ENCODE peak calls at places on chromosomes 6 and 20, in ten cellular contexts. One of them, this sample, is unnamed.

GRCh38 chr6:144036064-144036873 is 28.2 kb upstream of the PLAGL1 start:
- DNase-seq in AG08395: peak; percentile 41
- DNase-seq in PC-3: no peak
- DNase-seq in CD4-positive, alpha-beta T cell: no peak
- DNase-seq in NCI-H1105: no peak
- DNase-seq in CD8-positive, alpha-beta memory T cell: no peak
- DNase-seq in activated naive CD4-positive, alpha-beta T cell: no peak
- DNase-seq in NCI-H2081: no peak
- DNase-seq in caudate nucleus: no peak
- DNase-seq in stimulated activated CD8-positive, alpha-beta memory T cell treated with anti-CD3 and anti-CD28 coated beads, Interleukin-15, amount 100 ng/mL, for 4 hours: no peak
- DNase-seq in this sample: no peak

GRCh38 chr6:5066456-5067093 is 18.6 kb upstream of the PPP1R3G start:
- DNase-seq in AG08395: no peak
- DNase-seq in PC-3: no peak
- DNase-seq in CD4-positive, alpha-beta T cell: no peak
- DNase-seq in NCI-H1105: no peak
- DNase-seq in CD8-positive, alpha-beta memory T cell: no peak
- DNase-seq in activated naive CD4-positive, alpha-beta T cell: no peak
- DNase-seq in NCI-H2081: no peak
- DNase-seq in caudate nucleus: no peak
- DNase-seq in stimulated activated CD8-positive, alpha-beta memory T cell treated with anti-CD3 and anti-CD28 coated beads, Interleukin-15, amount 100 ng/mL, for 4 hours: no peak
- DNase-seq in this sample: no peak

GRCh38 chr6:33683051-33683571 is 28.4 kb downstream of the UQCC2 start:
- DNase-seq in AG08395: no peak
- DNase-seq in PC-3: no peak
- DNase-seq in CD4-positive, alpha-beta T cell: peak; percentile 53
- DNase-seq in NCI-H1105: no peak
- DNase-seq in CD8-positive, alpha-beta memory T cell: no peak
- DNase-seq in activated naive CD4-positive, alpha-beta T cell: no peak
- DNase-seq in NCI-H2081: no peak
- DNase-seq in caudate nucleus: peak; percentile 74
- DNase-seq in stimulated activated CD8-positive, alpha-beta memory T cell treated with anti-CD3 and anti-CD28 coated beads, Interleukin-15, amount 100 ng/mL, for 4 hours: peak; percentile 67
- DNase-seq in this sample: no peak

GRCh38 chr20:36384022-36384619 is 78.0 kb downstream of the DLGAP4 start:
- DNase-seq in AG08395: peak; percentile 50
- DNase-seq in PC-3: peak; percentile 55
- DNase-seq in CD4-positive, alpha-beta T cell: no peak
- DNase-seq in NCI-H1105: no peak
- DNase-seq in CD8-positive, alpha-beta memory T cell: peak; percentile 11
- DNase-seq in activated naive CD4-positive, alpha-beta T cell: no peak
- DNase-seq in NCI-H2081: no peak
- DNase-seq in caudate nucleus: no peak
- DNase-seq in stimulated activated CD8-positive, alpha-beta memory T cell treated with anti-CD3 and anti-CD28 coated beads, Interleukin-15, amount 100 ng/mL, for 4 hours: no peak
- DNase-seq in this sample: peak; percentile 63

GRCh38 chr20:42544926-42545325 is 644.8 kb downstream of the PTPRT start:
- DNase-seq in AG08395: no peak
- DNase-seq in PC-3: no peak
- DNase-seq in CD4-positive, alpha-beta T cell: no peak
- DNase-seq in NCI-H1105: no peak
- DNase-seq in CD8-positive, alpha-beta memory T cell: no peak
- DNase-seq in activated naive CD4-positive, alpha-beta T cell: no peak
- DNase-seq in NCI-H2081: no peak
- DNase-seq in caudate nucleus: no peak
- DNase-seq in stimulated activated CD8-positive, alpha-beta memory T cell treated with anti-CD3 and anti-CD28 coated beads, Interleukin-15, amount 100 ng/mL, for 4 hours: no peak
- DNase-seq in this sample: no peak

GRCh38 chr6:33008944-33009861 is at the start of gene HLA-DOA:
- DNase-seq in AG08395: peak; percentile 39
- DNase-seq in PC-3: no peak
- DNase-seq in CD4-positive, alpha-beta T cell: no peak
- DNase-seq in NCI-H1105: no peak
- DNase-seq in CD8-positive, alpha-beta memory T cell: peak; percentile 76
- DNase-seq in activated naive CD4-positive, alpha-beta T cell: no peak
- DNase-seq in NCI-H2081: no peak
- DNase-seq in caudate nucleus: no peak
- DNase-seq in stimulated activated CD8-positive, alpha-beta memory T cell treated with anti-CD3 and anti-CD28 coated beads, Interleukin-15, amount 100 ng/mL, for 4 hours: peak; percentile 15
- DNase-seq in this sample: no peak

GRCh38 chr6:90425161-90425641 is 128.6 kb upstream of the BACH2 start:
- DNase-seq in AG08395: no peak
- DNase-seq in PC-3: no peak
- DNase-seq in CD4-positive, alpha-beta T cell: no peak
- DNase-seq in NCI-H1105: no peak
- DNase-seq in CD8-positive, alpha-beta memory T cell: peak; percentile 25
- DNase-seq in activated naive CD4-positive, alpha-beta T cell: no peak
- DNase-seq in NCI-H2081: no peak
- DNase-seq in caudate nucleus: no peak
- DNase-seq in stimulated activated CD8-positive, alpha-beta memory T cell treated with anti-CD3 and anti-CD28 coated beads, Interleukin-15, amount 100 ng/mL, for 4 hours: no peak
- DNase-seq in this sample: no peak

GRCh38 chr20:62777528-62777830 is 18.8 kb upstream of the MRGBP start:
- DNase-seq in AG08395: no peak
- DNase-seq in PC-3: no peak
- DNase-seq in CD4-positive, alpha-beta T cell: no peak
- DNase-seq in NCI-H1105: no peak
- DNase-seq in CD8-positive, alpha-beta memory T cell: peak; percentile 18
- DNase-seq in activated naive CD4-positive, alpha-beta T cell: no peak
- DNase-seq in NCI-H2081: no peak
- DNase-seq in caudate nucleus: no peak
- DNase-seq in stimulated activated CD8-positive, alpha-beta memory T cell treated with anti-CD3 and anti-CD28 coated beads, Interleukin-15, amount 100 ng/mL, for 4 hours: no peak
- DNase-seq in this sample: no peak

GRCh38 chr6:112360498-112360897 is 13.4 kb downstream of the RFPL4B start:
- DNase-seq in AG08395: no peak
- DNase-seq in PC-3: no peak
- DNase-seq in CD4-positive, alpha-beta T cell: no peak
- DNase-seq in NCI-H1105: no peak
- DNase-seq in CD8-positive, alpha-beta memory T cell: no peak
- DNase-seq in activated naive CD4-positive, alpha-beta T cell: no peak
- DNase-seq in NCI-H2081: no peak
- DNase-seq in caudate nucleus: no peak
- DNase-seq in stimulated activated CD8-positive, alpha-beta memory T cell treated with anti-CD3 and anti-CD28 coated beads, Interleukin-15, amount 100 ng/mL, for 4 hours: no peak
- DNase-seq in this sample: no peak

GRCh38 chr20:48339147-48339985 is 488.4 kb downstream of the PREX1 start:
- DNase-seq in AG08395: peak; percentile 63
- DNase-seq in PC-3: peak; percentile 80
- DNase-seq in CD4-positive, alpha-beta T cell: no peak
- DNase-seq in NCI-H1105: no peak
- DNase-seq in CD8-positive, alpha-beta memory T cell: no peak
- DNase-seq in activated naive CD4-positive, alpha-beta T cell: no peak
- DNase-seq in NCI-H2081: no peak
- DNase-seq in caudate nucleus: no peak
- DNase-seq in stimulated activated CD8-positive, alpha-beta memory T cell treated with anti-CD3 and anti-CD28 coated beads, Interleukin-15, amount 100 ng/mL, for 4 hours: no peak
- DNase-seq in this sample: peak; percentile 15

GRCh38 chr6:158839796-158840195 is 20.6 kb upstream of the EZR start:
- DNase-seq in AG08395: no peak
- DNase-seq in PC-3: no peak
- DNase-seq in CD4-positive, alpha-beta T cell: no peak
- DNase-seq in NCI-H1105: no peak
- DNase-seq in CD8-positive, alpha-beta memory T cell: no peak
- DNase-seq in activated naive CD4-positive, alpha-beta T cell: no peak
- DNase-seq in NCI-H2081: no peak
- DNase-seq in caudate nucleus: no peak
- DNase-seq in stimulated activated CD8-positive, alpha-beta memory T cell treated with anti-CD3 and anti-CD28 coated beads, Interleukin-15, amount 100 ng/mL, for 4 hours: no peak
- DNase-seq in this sample: no peak

GRCh38 chr6:126086560-126086959 is 100.2 kb downstream of the TRMT11 start:
- DNase-seq in AG08395: no peak
- DNase-seq in PC-3: no peak
- DNase-seq in CD4-positive, alpha-beta T cell: no peak
- DNase-seq in NCI-H1105: no peak
- DNase-seq in CD8-positive, alpha-beta memory T cell: no peak
- DNase-seq in activated naive CD4-positive, alpha-beta T cell: no peak
- DNase-seq in NCI-H2081: no peak
- DNase-seq in caudate nucleus: no peak
- DNase-seq in stimulated activated CD8-positive, alpha-beta memory T cell treated with anti-CD3 and anti-CD28 coated beads, Interleukin-15, amount 100 ng/mL, for 4 hours: no peak
- DNase-seq in this sample: no peak

GRCh38 chr6:46323312-46323965 is 152.7 kb upstream of the ENPP5 start:
- DNase-seq in AG08395: peak; percentile 87
- DNase-seq in PC-3: peak; percentile 80
- DNase-seq in CD4-positive, alpha-beta T cell: no peak
- DNase-seq in NCI-H1105: no peak
- DNase-seq in CD8-positive, alpha-beta memory T cell: no peak
- DNase-seq in activated naive CD4-positive, alpha-beta T cell: no peak
- DNase-seq in NCI-H2081: no peak
- DNase-seq in caudate nucleus: no peak
- DNase-seq in stimulated activated CD8-positive, alpha-beta memory T cell treated with anti-CD3 and anti-CD28 coated beads, Interleukin-15, amount 100 ng/mL, for 4 hours: no peak
- DNase-seq in this sample: no peak

GRCh38 chr6:26475823-26476729 is 18.3 kb downstream of the BTN2A1 start:
- DNase-seq in AG08395: peak; percentile 14
- DNase-seq in PC-3: peak; percentile 59
- DNase-seq in CD4-positive, alpha-beta T cell: no peak
- DNase-seq in NCI-H1105: no peak
- DNase-seq in CD8-positive, alpha-beta memory T cell: no peak
- DNase-seq in activated naive CD4-positive, alpha-beta T cell: no peak
- DNase-seq in NCI-H2081: no peak
- DNase-seq in caudate nucleus: no peak
- DNase-seq in stimulated activated CD8-positive, alpha-beta memory T cell treated with anti-CD3 and anti-CD28 coated beads, Interleukin-15, amount 100 ng/mL, for 4 hours: no peak
- DNase-seq in this sample: no peak

GRCh38 chr6:76708641-76709331 is 636.3 kb upstream of the IMPG1 start:
- DNase-seq in AG08395: no peak
- DNase-seq in PC-3: no peak
- DNase-seq in CD4-positive, alpha-beta T cell: no peak
- DNase-seq in NCI-H1105: no peak
- DNase-seq in CD8-positive, alpha-beta memory T cell: no peak
- DNase-seq in activated naive CD4-positive, alpha-beta T cell: no peak
- DNase-seq in NCI-H2081: no peak
- DNase-seq in caudate nucleus: no peak
- DNase-seq in stimulated activated CD8-positive, alpha-beta memory T cell treated with anti-CD3 and anti-CD28 coated beads, Interleukin-15, amount 100 ng/mL, for 4 hours: no peak
- DNase-seq in this sample: no peak

GRCh38 chr6:72702421-72702820 is 80.6 kb downstream of the KCNQ5 start:
- DNase-seq in AG08395: no peak
- DNase-seq in PC-3: no peak
- DNase-seq in CD4-positive, alpha-beta T cell: no peak
- DNase-seq in NCI-H1105: no peak
- DNase-seq in CD8-positive, alpha-beta memory T cell: no peak
- DNase-seq in activated naive CD4-positive, alpha-beta T cell: no peak
- DNase-seq in NCI-H2081: no peak
- DNase-seq in caudate nucleus: no peak
- DNase-seq in stimulated activated CD8-positive, alpha-beta memory T cell treated with anti-CD3 and anti-CD28 coated beads, Interleukin-15, amount 100 ng/mL, for 4 hours: no peak
- DNase-seq in this sample: no peak

GRCh38 chr6:138346302-138347195 is 31.2 kb upstream of the SMIM28 start:
- DNase-seq in AG08395: peak; percentile 58
- DNase-seq in PC-3: no peak
- DNase-seq in CD4-positive, alpha-beta T cell: no peak
- DNase-seq in NCI-H1105: no peak
- DNase-seq in CD8-positive, alpha-beta memory T cell: no peak
- DNase-seq in activated naive CD4-positive, alpha-beta T cell: no peak
- DNase-seq in NCI-H2081: no peak
- DNase-seq in caudate nucleus: no peak
- DNase-seq in stimulated activated CD8-positive, alpha-beta memory T cell treated with anti-CD3 and anti-CD28 coated beads, Interleukin-15, amount 100 ng/mL, for 4 hours: no peak
- DNase-seq in this sample: no peak

GRCh38 chr6:18277181-18278006 is 13.1 kb upstream of the DEK start:
- DNase-seq in AG08395: no peak
- DNase-seq in PC-3: no peak
- DNase-seq in CD4-positive, alpha-beta T cell: no peak
- DNase-seq in NCI-H1105: peak; percentile 31
- DNase-seq in CD8-positive, alpha-beta memory T cell: no peak
- DNase-seq in activated naive CD4-positive, alpha-beta T cell: no peak
- DNase-seq in NCI-H2081: no peak
- DNase-seq in caudate nucleus: no peak
- DNase-seq in stimulated activated CD8-positive, alpha-beta memory T cell treated with anti-CD3 and anti-CD28 coated beads, Interleukin-15, amount 100 ng/mL, for 4 hours: no peak
- DNase-seq in this sample: no peak